ENCODE peak calls at places on chromosomes 3 and 15, in four cellular contexts. R, E, D and M are unnamed samples.

GRCh38 chr3:101950985-101951733 is 101.8 kb downstream of the NFKBIZ start:
- DNase-seq in R (no peak), E (no peak), D (no peak), M (no peak)

GRCh38 chr3:50652709-50653108 is 22.0 kb upstream of the DOCK3 start:
- DNase-seq in R (no peak), E (no peak), D (peak), M (no peak)

GRCh38 chr3:29475305-29475825 is 194.5 kb downstream of the RBMS3 start:
- DNase-seq in R (no peak), E (no peak), D (no peak), M (no peak)

GRCh38 chr3:39982665-39983357 is 173.4 kb downstream of the MYRIP start:
- DNase-seq in R (no peak), E (no peak), D (no peak), M (no peak)

GRCh38 chr15:97456541-97456940 is 504.0 kb upstream of the ARRDC4 start:
- DNase-seq in R (no peak), E (no peak), D (no peak), M (no peak)

GRCh38 chr15:31774045-31774444 is 256.3 kb upstream of the CHRNA7 start:
- DNase-seq in R (no peak), E (no peak), D (no peak), M (no peak)

GRCh38 chr3:30315452-30315851 is 290.9 kb upstream of the TGFBR2 start:
- DNase-seq in R (no peak), E (no peak), D (no peak), M (no peak)

GRCh38 chr3:141427764-141428163 is 59.1 kb upstream of the RASA2 start:
- DNase-seq in R (no peak), E (no peak), D (no peak), M (no peak)

GRCh38 chr3:18061737-18062136 is 319.3 kb upstream of the TBC1D5 start:
- DNase-seq in R (no peak), E (no peak), D (no peak), M (no peak)

GRCh38 chr3:64440498-64440897 is 215.2 kb upstream of the PRICKLE2 start:
- DNase-seq in R (no peak), E (no peak), D (no peak), M (no peak)

GRCh38 chr15:26866298-26867198 is at the start of gene GABRA5:
- DNase-seq in R (no peak), E (peak), D (no peak), M (peak)